ENCODE peak calls at places on chromosomes 1 and 21, in six cellular contexts. One of them, this sample, is unnamed.

GRCh38 chr1:43272576-43273571 is 3.1 kb downstream of the TMEM125 start:
- DNase-seq in iPS DF 19.7: no peak
- DNase-seq in left lung: no peak
- DNase-seq in kidney tubule cell: no peak
- DNase-seq in RKO: no peak
- DNase-seq in esophagus muscularis mucosa: no peak
- DNase-seq in this sample: no peak

GRCh38 chr1:246364415-246364941 is 142.6 kb downstream of the SMYD3 start:
- DNase-seq in iPS DF 19.7: no peak
- DNase-seq in left lung: no peak
- DNase-seq in kidney tubule cell: no peak
- DNase-seq in RKO: no peak
- DNase-seq in esophagus muscularis mucosa: no peak
- DNase-seq in this sample: peak; percentile 5

GRCh38 chr1:117657031-117657430 is 51.2 kb downstream of the TENT5C start:
- DNase-seq in iPS DF 19.7: no peak
- DNase-seq in left lung: no peak
- DNase-seq in kidney tubule cell: peak; percentile 76
- DNase-seq in RKO: peak; percentile 3
- DNase-seq in esophagus muscularis mucosa: no peak
- DNase-seq in this sample: no peak

GRCh38 chr1:43270421-43271095 is 775 bp downstream of the TMEM125 start:
- DNase-seq in iPS DF 19.7: peak; percentile 97
- DNase-seq in left lung: peak; percentile 90
- DNase-seq in kidney tubule cell: peak; percentile 75
- DNase-seq in RKO: no peak
- DNase-seq in esophagus muscularis mucosa: no peak
- DNase-seq in this sample: peak; percentile 62

GRCh38 chr1:2135425-2135824 is 59.1 kb downstream of the FAAP20 start:
- DNase-seq in iPS DF 19.7: no peak
- DNase-seq in left lung: peak; percentile 86
- DNase-seq in kidney tubule cell: peak; percentile 80
- DNase-seq in RKO: no peak
- DNase-seq in esophagus muscularis mucosa: no peak
- DNase-seq in this sample: peak; percentile 14

GRCh38 chr1:204041232-204041767 is 31.6 kb upstream of the SOX13 start:
- DNase-seq in iPS DF 19.7: no peak
- DNase-seq in left lung: no peak
- DNase-seq in kidney tubule cell: peak; percentile 81
- DNase-seq in RKO: no peak
- DNase-seq in esophagus muscularis mucosa: no peak
- DNase-seq in this sample: no peak

GRCh38 chr1:23421752-23422312 is 2.7 kb downstream of the TCEA3 start:
- DNase-seq in iPS DF 19.7: no peak
- DNase-seq in left lung: no peak
- DNase-seq in kidney tubule cell: no peak
- DNase-seq in RKO: no peak
- DNase-seq in esophagus muscularis mucosa: no peak
- DNase-seq in this sample: no peak

GRCh38 chr1:172941945-172942344 is 108.8 kb downstream of the TNFSF18 start:
- DNase-seq in iPS DF 19.7: no peak
- DNase-seq in left lung: no peak
- DNase-seq in kidney tubule cell: no peak
- DNase-seq in RKO: no peak
- DNase-seq in esophagus muscularis mucosa: no peak
- DNase-seq in this sample: no peak

GRCh38 chr21:28986677-28987076 is 6.0 kb downstream of the LTN1 start:
- DNase-seq in iPS DF 19.7: no peak
- DNase-seq in left lung: no peak
- DNase-seq in kidney tubule cell: no peak
- DNase-seq in RKO: no peak
- DNase-seq in esophagus muscularis mucosa: no peak
- DNase-seq in this sample: no peak

This sample was measured in NCI-H1417.